ENCODE peak calls at places on chromosomes 6 and 20, in eight cellular contexts. One of them, this sample, is unnamed.

GRCh38 chr6:105793132-105793531 is 293.0 kb upstream of the PRDM1 start:
- DNase-seq in HCT116: no peak
- DNase-seq in left ventricle myocardium inferior: no peak
- DNase-seq in psoas muscle: no peak
- DNase-seq in CD8-positive, alpha-beta T cell: no peak
- DNase-seq in spleen: no peak
- DNase-seq in PC-9: peak; percentile 49
- DNase-seq in cardiac muscle cell: no peak
- DNase-seq in this sample: no peak

GRCh38 chr6:94394822-94395221 is 975.5 kb upstream of the EPHA7 start:
- DNase-seq in HCT116: no peak
- DNase-seq in left ventricle myocardium inferior: no peak
- DNase-seq in psoas muscle: no peak
- DNase-seq in CD8-positive, alpha-beta T cell: no peak
- DNase-seq in spleen: no peak
- DNase-seq in PC-9: no peak
- DNase-seq in cardiac muscle cell: no peak
- DNase-seq in this sample: no peak

GRCh38 chr6:116106146-116106545 is 5.5 kb downstream of the NT5DC1 start:
- DNase-seq in HCT116: no peak
- DNase-seq in left ventricle myocardium inferior: no peak
- DNase-seq in psoas muscle: no peak
- DNase-seq in CD8-positive, alpha-beta T cell: no peak
- DNase-seq in spleen: no peak
- DNase-seq in PC-9: no peak
- DNase-seq in cardiac muscle cell: peak; percentile 90
- DNase-seq in this sample: no peak

GRCh38 chr6:16840291-16840690 is 79.0 kb upstream of the ATXN1 start:
- DNase-seq in HCT116: no peak
- DNase-seq in left ventricle myocardium inferior: no peak
- DNase-seq in psoas muscle: no peak
- DNase-seq in CD8-positive, alpha-beta T cell: no peak
- DNase-seq in spleen: no peak
- DNase-seq in PC-9: no peak
- DNase-seq in cardiac muscle cell: no peak
- DNase-seq in this sample: no peak

GRCh38 chr6:122079906-122080305 is 319.5 kb upstream of the HSF2 start:
- DNase-seq in HCT116: no peak
- DNase-seq in left ventricle myocardium inferior: no peak
- DNase-seq in psoas muscle: no peak
- DNase-seq in CD8-positive, alpha-beta T cell: no peak
- DNase-seq in spleen: no peak
- DNase-seq in PC-9: no peak
- DNase-seq in cardiac muscle cell: no peak
- DNase-seq in this sample: no peak

GRCh38 chr20:31815408-31816188 is 3.6 kb upstream of the MYLK2 start:
- DNase-seq in HCT116: no peak
- DNase-seq in left ventricle myocardium inferior: no peak
- DNase-seq in psoas muscle: no peak
- DNase-seq in CD8-positive, alpha-beta T cell: no peak
- DNase-seq in spleen: no peak
- DNase-seq in PC-9: no peak
- DNase-seq in cardiac muscle cell: peak; percentile 44
- DNase-seq in this sample: no peak

GRCh38 chr6:31769684-31770371 is 7.3 kb downstream of the VWA7 start:
- DNase-seq in HCT116: peak; percentile 42
- DNase-seq in left ventricle myocardium inferior: peak; percentile 70
- DNase-seq in psoas muscle: peak; percentile 73
- DNase-seq in CD8-positive, alpha-beta T cell: peak; percentile 80
- DNase-seq in spleen: peak; percentile 96
- DNase-seq in PC-9: peak; percentile 55
- DNase-seq in cardiac muscle cell: peak; percentile 60
- DNase-seq in this sample: no peak

GRCh38 chr6:157229219-157229607 is 94.1 kb downstream of the TMEM242 start:
- DNase-seq in HCT116: no peak
- DNase-seq in left ventricle myocardium inferior: no peak
- DNase-seq in psoas muscle: no peak
- DNase-seq in CD8-positive, alpha-beta T cell: no peak
- DNase-seq in spleen: no peak
- DNase-seq in PC-9: no peak
- DNase-seq in cardiac muscle cell: no peak
- DNase-seq in this sample: no peak

GRCh38 chr6:88115307-88115706 is 50.8 kb downstream of the CNR1 start:
- DNase-seq in HCT116: no peak
- DNase-seq in left ventricle myocardium inferior: no peak
- DNase-seq in psoas muscle: no peak
- DNase-seq in CD8-positive, alpha-beta T cell: no peak
- DNase-seq in spleen: no peak
- DNase-seq in PC-9: no peak
- DNase-seq in cardiac muscle cell: no peak
- DNase-seq in this sample: no peak

GRCh38 chr20:50379049-50379990 is 130.9 kb upstream of the PTPN1 start:
- DNase-seq in HCT116: no peak
- DNase-seq in left ventricle myocardium inferior: peak; percentile 93
- DNase-seq in psoas muscle: peak; percentile 95
- DNase-seq in CD8-positive, alpha-beta T cell: no peak
- DNase-seq in spleen: peak; percentile 86
- DNase-seq in PC-9: peak; percentile 43
- DNase-seq in cardiac muscle cell: peak; percentile 98
- DNase-seq in this sample: peak; percentile 74

GRCh38 chr20:1830240-1830639 is 65.0 kb upstream of the SIRPA start:
- DNase-seq in HCT116: peak; percentile 56
- DNase-seq in left ventricle myocardium inferior: peak; percentile 82
- DNase-seq in psoas muscle: peak; percentile 76
- DNase-seq in CD8-positive, alpha-beta T cell: no peak
- DNase-seq in spleen: no peak
- DNase-seq in PC-9: peak; percentile 86
- DNase-seq in cardiac muscle cell: peak; percentile 94
- DNase-seq in this sample: peak; percentile 83

GRCh38 chr6:15260099-15260821 is 14.4 kb downstream of the JARID2 start:
- DNase-seq in HCT116: no peak
- DNase-seq in left ventricle myocardium inferior: no peak
- DNase-seq in psoas muscle: no peak
- DNase-seq in CD8-positive, alpha-beta T cell: no peak
- DNase-seq in spleen: no peak
- DNase-seq in PC-9: no peak
- DNase-seq in cardiac muscle cell: peak; percentile 69
- DNase-seq in this sample: peak; percentile 46

GRCh38 chr6:23446394-23447001 is 679.5 kb upstream of the NRSN1 start:
- DNase-seq in HCT116: peak; percentile 1
- DNase-seq in left ventricle myocardium inferior: no peak
- DNase-seq in psoas muscle: no peak
- DNase-seq in CD8-positive, alpha-beta T cell: no peak
- DNase-seq in spleen: no peak
- DNase-seq in PC-9: no peak
- DNase-seq in cardiac muscle cell: peak; percentile 73
- DNase-seq in this sample: peak; percentile 8
- TF ChIP-seq CTCF in HCT116: no peak
- TF ChIP-seq CTCF in left ventricle myocardium inferior: peak; percentile 69
- TF ChIP-seq CTCF in psoas muscle: peak; percentile 25
- TF ChIP-seq CTCF in CD8-positive, alpha-beta T cell: no peak
- TF ChIP-seq CTCF in spleen: no peak
- TF ChIP-seq CTCF in PC-9: peak; percentile 57
- TF ChIP-seq CTCF in cardiac muscle cell: peak; percentile 76
- TF ChIP-seq CTCF in this sample: peak; percentile 66

DNA sequence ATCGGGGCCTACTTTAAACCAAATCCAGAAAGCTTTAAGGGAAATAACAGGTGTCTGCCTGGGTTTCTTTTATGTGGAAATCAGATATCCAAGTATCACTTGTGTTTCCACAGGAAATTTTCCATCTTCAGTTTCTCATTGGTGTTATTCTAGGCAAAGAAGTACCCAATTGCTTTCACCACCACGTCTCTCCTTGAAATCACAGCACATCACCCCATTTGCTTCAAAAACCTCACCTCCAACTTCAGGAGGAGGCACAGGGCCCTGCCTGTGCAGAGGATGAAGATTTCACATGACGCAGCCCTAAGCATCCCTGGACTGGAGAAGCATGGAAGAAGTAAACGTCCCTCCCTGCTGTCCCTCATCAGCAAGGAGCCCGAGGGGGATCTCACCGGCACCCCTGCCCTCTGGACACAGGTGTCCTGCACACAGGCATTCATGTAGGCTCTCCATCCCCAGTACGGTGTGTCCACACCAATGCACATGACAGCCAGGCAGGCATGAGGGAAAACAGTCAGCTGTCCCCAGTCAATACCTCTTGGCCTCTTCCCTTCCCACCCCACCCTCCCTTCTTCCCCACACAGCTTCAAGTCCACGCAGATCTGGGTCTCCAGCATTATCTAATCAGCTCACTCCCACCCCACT is 182.2 kb downstream of the TBXT start:
- DNase-seq in HCT116: no peak
- DNase-seq in left ventricle myocardium inferior: no peak
- DNase-seq in psoas muscle: no peak
- DNase-seq in CD8-positive, alpha-beta T cell: no peak
- DNase-seq in spleen: no peak
- DNase-seq in PC-9: no peak
- DNase-seq in cardiac muscle cell: no peak
- DNase-seq in this sample: no peak
- H3K27me3 ChIP-seq in HCT116: no peaks in the 10 kb centered on the region
- H3K27me3 ChIP-seq in left ventricle myocardium inferior: peaks cover 70% of the 10 kb centered on the region
- H3K27me3 ChIP-seq in psoas muscle: peaks cover 59% of the 10 kb centered on the region
- H3K27me3 ChIP-seq in CD8-positive, alpha-beta T cell: no peaks in the 10 kb centered on the region
- H3K27me3 ChIP-seq in spleen: peaks cover 61% of the 10 kb centered on the region
- H3K27me3 ChIP-seq in PC-9: peaks cover 60% of the 10 kb centered on the region
- H3K27me3 ChIP-seq in cardiac muscle cell: peaks cover 100% of the 10 kb centered on the region
- H3K27me3 ChIP-seq in this sample: peaks cover 16% of the 10 kb centered on the region

DNA sequence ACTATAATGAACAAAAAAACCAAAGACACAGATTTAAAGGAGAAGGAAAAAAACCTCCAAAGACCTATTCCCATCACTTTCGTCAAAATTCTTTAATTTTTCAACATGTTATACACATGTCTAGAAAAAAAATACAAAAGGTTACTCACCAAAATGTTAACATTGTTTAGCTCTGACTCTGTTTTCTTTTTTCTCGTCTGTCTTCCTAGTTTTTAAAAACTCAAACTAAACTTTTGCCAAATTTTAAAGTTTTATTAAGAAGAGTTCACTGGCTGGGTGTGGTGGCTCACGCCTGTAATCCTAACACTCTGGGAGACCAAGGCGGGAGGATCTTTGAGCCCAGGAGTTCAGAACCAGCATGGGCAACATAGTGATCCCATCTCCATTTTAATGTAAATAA is 10.8 kb downstream of the MCUR1 start:
- DNase-seq in HCT116: no peak
- DNase-seq in left ventricle myocardium inferior: no peak
- DNase-seq in psoas muscle: no peak
- DNase-seq in CD8-positive, alpha-beta T cell: no peak
- DNase-seq in spleen: no peak
- DNase-seq in PC-9: no peak
- DNase-seq in cardiac muscle cell: no peak
- DNase-seq in this sample: no peak
- H3K36me3 ChIP-seq in HCT116: peaks cover 2% of the 10 kb centered on the region
- H3K36me3 ChIP-seq in left ventricle myocardium inferior: peaks cover 70% of the 10 kb centered on the region
- H3K36me3 ChIP-seq in psoas muscle: peaks cover 2% of the 10 kb centered on the region
- H3K36me3 ChIP-seq in CD8-positive, alpha-beta T cell: peaks cover 14% of the 10 kb centered on the region
- H3K36me3 ChIP-seq in spleen: peaks cover 81% of the 10 kb centered on the region
- H3K36me3 ChIP-seq in PC-9: peaks cover 2% of the 10 kb centered on the region
- H3K36me3 ChIP-seq in cardiac muscle cell: peaks cover 32% of the 10 kb centered on the region
- H3K36me3 ChIP-seq in this sample: peaks cover 2% of the 10 kb centered on the region

GRCh38 chr20:23320317-23320716 is 30.3 kb upstream of the NXT1 start:
- DNase-seq in HCT116: peak; percentile 26
- DNase-seq in left ventricle myocardium inferior: no peak
- DNase-seq in psoas muscle: no peak
- DNase-seq in CD8-positive, alpha-beta T cell: no peak
- DNase-seq in spleen: no peak
- DNase-seq in PC-9: no peak
- DNase-seq in cardiac muscle cell: peak; percentile 42
- DNase-seq in this sample: no peak
- TF ChIP-seq CTCF in HCT116: no peak
- TF ChIP-seq CTCF in left ventricle myocardium inferior: peak; percentile 36
- TF ChIP-seq CTCF in psoas muscle: no peak
- TF ChIP-seq CTCF in CD8-positive, alpha-beta T cell: no peak
- TF ChIP-seq CTCF in spleen: no peak
- TF ChIP-seq CTCF in PC-9: peak; percentile 63
- TF ChIP-seq CTCF in cardiac muscle cell: peak; percentile 50
- TF ChIP-seq CTCF in this sample: peak; percentile 43

DNA sequence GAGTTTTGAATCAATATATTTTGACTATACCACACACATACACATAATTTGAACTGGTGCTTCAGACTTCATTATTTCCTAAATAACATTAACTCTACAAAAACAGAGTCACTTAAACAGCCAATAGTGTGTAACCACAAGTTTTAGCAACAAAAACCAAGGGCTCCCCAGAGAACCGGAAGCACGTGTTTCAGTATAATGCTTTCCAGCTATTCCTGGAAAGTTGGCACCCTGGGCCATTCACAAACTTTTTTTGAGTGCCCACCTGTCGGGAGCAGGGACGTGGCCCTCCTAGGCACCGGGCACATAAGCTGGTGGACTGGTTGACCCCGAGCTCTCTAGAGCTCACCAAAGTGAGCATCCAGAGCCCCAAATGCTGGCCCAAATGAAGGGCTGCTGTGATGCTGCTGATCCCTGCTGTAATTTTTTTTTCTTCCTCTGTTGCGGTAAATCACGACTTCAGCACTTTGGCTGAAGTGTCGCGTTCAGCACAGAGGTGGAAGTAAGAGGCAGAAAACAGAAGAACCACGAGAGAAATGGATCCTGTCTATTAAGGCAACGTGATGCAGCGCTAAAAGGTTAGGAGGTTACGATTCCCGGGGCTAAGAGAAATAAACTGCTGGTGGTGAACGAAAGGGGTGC is 1.8 kb upstream of the SLC35D3 start:
- DNase-seq in HCT116: no peak
- DNase-seq in left ventricle myocardium inferior: no peak
- DNase-seq in psoas muscle: no peak
- DNase-seq in CD8-positive, alpha-beta T cell: no peak
- DNase-seq in spleen: no peak
- DNase-seq in PC-9: no peak
- DNase-seq in cardiac muscle cell: peak; percentile 25
- DNase-seq in this sample: no peak
- H3K27me3 ChIP-seq in HCT116: no peaks in the 10 kb centered on the region
- H3K27me3 ChIP-seq in left ventricle myocardium inferior: peaks cover 76% of the 10 kb centered on the region
- H3K27me3 ChIP-seq in psoas muscle: peaks cover 83% of the 10 kb centered on the region
- H3K27me3 ChIP-seq in CD8-positive, alpha-beta T cell: peaks cover 22% of the 10 kb centered on the region
- H3K27me3 ChIP-seq in spleen: peaks cover 58% of the 10 kb centered on the region
- H3K27me3 ChIP-seq in PC-9: no peaks in the 10 kb centered on the region
- H3K27me3 ChIP-seq in cardiac muscle cell: peaks cover 72% of the 10 kb centered on the region
- H3K27me3 ChIP-seq in this sample: peaks cover 36% of the 10 kb centered on the region

This sample was measured in BJ.